ENCODE peak calls at places on chromosomes 5 and 9, in seven cellular contexts. Q, G, U, D, E, Z and F are unnamed samples.

GRCh38 chr5:135568923-135569360 is 9.8 kb downstream of the CXCL14 start:
- DNase-seq in Q (no peak), G (no peak), U (no peak), D (no peak), E (no peak), Z (no peak), F (no peak)

GRCh38 chr9:73437758-73438157 is 286.1 kb downstream of the ANXA1 start:
- DNase-seq in Q (no peak), G (peak), U (no peak), D (no peak), E (no peak), Z (no peak), F (no peak)

GRCh38 chr5:142769793-142770649 is at the start of gene ARHGAP26:
- DNase-seq in Q (peak), G (peak), U (peak), D (peak), E (peak), Z (peak), F (peak)

GRCh38 chr9:13948037-13948436 is 365.9 kb downstream of the NFIB start:
- DNase-seq in Q (no peak), G (no peak), U (no peak), D (no peak), E (no peak), Z (no peak), F (no peak)

GRCh38 chr9:6096821-6097220 is 81.4 kb upstream of the RANBP6 start:
- DNase-seq in Q (no peak), G (peak), U (no peak), D (no peak), E (no peak), Z (peak), F (no peak)

GRCh38 chr5:14728109-14728938 is 63.8 kb downstream of the OTULIN start:
- DNase-seq in Q (no peak), G (no peak), U (peak), D (peak), E (peak), Z (no peak), F (peak)

GRCh38 chr9:35364817-35365585 is 124.9 kb upstream of the RUSC2 start:
- DNase-seq in Q (no peak), G (no peak), U (no peak), D (peak), E (no peak), Z (no peak), F (no peak)

GRCh38 chr5:127088226-127088625 is 14.9 kb upstream of the C5orf63 start:
- DNase-seq in Q (peak), G (peak), U (no peak), D (no peak), E (no peak), Z (peak), F (no peak)

GRCh38 chr9:98190757-98191105 is 1.7 kb downstream of the CORO2A start:
- DNase-seq in Q (no peak), G (no peak), U (no peak), D (no peak), E (no peak), Z (no peak), F (no peak)

GRCh38 chr5:155004138-155004744 is 9.3 kb upstream of the KIF4B start:
- DNase-seq in Q (no peak), G (peak), U (peak), D (peak), E (no peak), Z (no peak), F (peak)

GRCh38 chr9:104374711-104375110 is 129.4 kb upstream of the OR13F1 start:
- DNase-seq in Q (no peak), G (no peak), U (no peak), D (no peak), E (no peak), Z (no peak), F (no peak)

GRCh38 chr9:74379718-74380117 is 117.4 kb upstream of the RORB start:
- DNase-seq in Q (peak), G (no peak), U (peak), D (peak), E (peak), Z (no peak), F (peak)

GRCh38 chr9:33113799-33114547 is 37.5 kb upstream of the SMU1 start:
- DNase-seq in Q (no peak), G (no peak), U (no peak), D (no peak), E (no peak), Z (no peak), F (no peak)
- H2AK5ac ChIP-seq in Q (no peak), G (no peak), U (no peak), D (no peak), E (no peak), Z (no peak), F (no peak)

DNA sequence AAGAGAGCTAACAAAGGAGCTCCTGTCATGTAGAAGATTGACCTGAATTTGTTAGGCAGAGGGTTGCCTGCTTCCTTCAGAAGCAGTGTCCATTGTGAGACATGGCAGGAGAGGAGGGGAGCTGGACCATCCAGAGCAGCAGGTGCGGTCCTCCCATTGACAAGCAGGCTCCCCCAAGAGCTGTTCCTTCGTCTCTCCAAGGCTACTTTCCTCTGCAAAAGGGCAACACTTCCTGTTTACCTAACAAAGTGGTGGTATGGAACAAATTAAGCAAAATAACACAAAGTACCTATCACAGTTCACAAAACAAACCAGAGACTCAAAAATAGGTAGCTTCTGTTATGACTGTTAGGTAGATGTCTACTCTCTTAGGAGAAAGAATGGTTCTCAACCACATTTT is 238.0 kb downstream of the DENND1A start:
- DNase-seq in Q (no peak), G (no peak), U (no peak), D (no peak), E (no peak), Z (no peak), F (no peak)
- H2AK5ac ChIP-seq in Q (no peak), G (no peak), U (no peak), D (no peak), E (no peak), Z (no peak), F (no peak)

DNA sequence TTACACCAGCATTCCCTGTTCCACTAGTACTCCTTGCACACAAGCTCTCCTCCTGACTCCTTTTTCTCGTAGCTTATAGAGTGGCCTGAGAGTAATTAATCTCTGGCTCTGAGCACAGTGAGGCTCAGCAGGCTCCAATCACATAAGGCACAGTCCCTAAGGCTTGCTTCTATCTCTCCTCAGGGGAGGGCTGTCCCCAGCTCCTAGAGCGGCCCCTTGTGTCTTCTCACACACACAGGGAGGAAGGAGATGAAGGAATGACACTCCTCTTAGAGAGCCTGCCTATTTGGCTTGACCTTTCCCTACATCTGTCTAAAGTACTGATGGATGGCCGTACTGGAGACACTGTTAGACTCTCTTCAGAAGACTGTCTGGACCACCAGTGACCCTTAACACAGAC is 13.0 kb downstream of the TAS2R1 start:
- DNase-seq in Q (no peak), G (peak), U (no peak), D (peak), E (no peak), Z (no peak), F (no peak)
- H2AK5ac ChIP-seq in Q (no peak), G (no peak), U (no peak), D (peak), E (no peak), Z (no peak), F (no peak)

DNA sequence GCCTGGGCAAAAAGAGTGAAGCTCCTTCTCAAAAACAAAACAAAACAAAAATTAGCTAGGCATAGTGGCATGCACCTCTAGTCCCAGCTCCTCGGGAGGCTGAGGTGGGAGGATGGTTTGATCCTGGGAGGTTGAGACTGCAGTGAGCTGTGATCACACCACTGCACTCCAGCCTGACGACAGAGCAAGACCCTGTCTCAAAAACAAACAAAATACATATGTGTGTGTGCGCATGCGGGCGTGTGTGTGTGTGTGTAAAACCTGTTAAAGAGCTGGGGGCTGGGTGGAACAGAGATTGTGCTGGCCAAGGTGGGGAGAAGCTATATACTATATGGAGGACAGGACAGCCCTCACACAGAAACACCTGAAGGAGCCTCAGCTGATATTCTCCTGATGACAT is 27.4 kb upstream of the DENND4C start:
- DNase-seq in Q (no peak), G (no peak), U (no peak), D (no peak), E (no peak), Z (no peak), F (no peak)
- H2AK5ac ChIP-seq in Q (no peak), G (no peak), U (no peak), D (no peak), E (no peak), Z (no peak), F (no peak)

DNA sequence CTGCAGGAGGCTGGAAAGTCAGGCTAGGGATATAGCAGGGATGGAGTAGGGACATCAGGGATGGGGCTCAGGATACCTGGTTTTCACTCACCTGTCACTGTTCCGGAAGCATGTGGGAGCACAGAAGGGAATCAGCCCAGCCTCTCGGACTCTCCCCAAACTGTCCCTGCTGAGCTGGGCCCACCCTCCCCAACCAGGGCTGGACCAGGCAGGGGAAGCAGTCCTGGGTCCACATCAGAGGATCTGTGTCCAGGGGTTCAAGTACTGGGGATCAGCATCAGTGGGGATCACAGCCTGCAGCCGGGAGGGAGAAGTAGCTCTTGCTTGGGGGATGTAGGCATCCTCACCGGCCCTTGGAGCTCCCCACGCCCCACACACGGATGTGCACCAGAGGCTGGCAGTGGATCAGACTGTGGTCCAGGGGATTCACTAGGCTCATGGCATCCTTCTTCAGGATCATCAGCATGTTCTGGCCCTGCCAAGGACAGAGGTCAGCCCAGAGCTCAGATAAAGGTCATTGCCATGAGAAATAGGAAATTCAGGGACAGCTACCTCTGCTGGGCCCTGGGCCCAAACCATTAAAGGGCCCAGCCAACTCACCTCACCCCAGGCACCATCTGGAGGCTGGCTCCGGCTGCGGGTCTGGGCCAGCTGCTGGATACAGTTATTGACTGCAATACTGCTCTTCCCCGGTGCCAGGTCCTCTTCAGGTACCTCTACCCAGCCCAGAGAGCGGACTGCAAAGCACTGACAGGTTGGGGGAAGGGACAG is 2.5 kb downstream of the APBB3 start:
- DNase-seq in Q (no peak), G (no peak), U (no peak), D (no peak), E (no peak), Z (no peak), F (no peak)
- H2AK5ac ChIP-seq in Q (no peak), G (no peak), U (no peak), D (no peak), E (no peak), Z (no peak), F (no peak)

DNA sequence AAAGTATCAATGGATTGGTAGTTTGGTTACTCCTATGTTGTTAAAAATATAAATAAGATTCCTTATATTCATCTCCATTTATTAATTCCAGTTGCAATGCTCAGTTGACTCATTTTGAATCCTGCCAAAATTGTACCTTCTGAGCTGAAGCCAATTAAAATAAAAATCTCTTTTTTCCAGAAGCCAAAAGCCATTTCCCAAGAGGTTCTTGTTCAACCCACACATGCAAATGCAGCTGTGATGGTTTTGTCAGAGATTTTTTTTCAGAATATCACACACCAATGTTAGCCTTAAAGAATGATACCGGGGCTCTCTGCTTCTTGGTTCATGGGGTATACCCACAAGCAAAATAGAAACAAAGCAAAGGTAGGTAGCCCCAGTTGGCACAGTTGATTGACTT is 207.9 kb downstream of the SGCD start:
- DNase-seq in Q (no peak), G (no peak), U (no peak), D (no peak), E (no peak), Z (peak), F (no peak)
- H2AK5ac ChIP-seq in Q (no peak), G (no peak), U (no peak), D (no peak), E (no peak), Z (no peak), F (no peak)

DNA sequence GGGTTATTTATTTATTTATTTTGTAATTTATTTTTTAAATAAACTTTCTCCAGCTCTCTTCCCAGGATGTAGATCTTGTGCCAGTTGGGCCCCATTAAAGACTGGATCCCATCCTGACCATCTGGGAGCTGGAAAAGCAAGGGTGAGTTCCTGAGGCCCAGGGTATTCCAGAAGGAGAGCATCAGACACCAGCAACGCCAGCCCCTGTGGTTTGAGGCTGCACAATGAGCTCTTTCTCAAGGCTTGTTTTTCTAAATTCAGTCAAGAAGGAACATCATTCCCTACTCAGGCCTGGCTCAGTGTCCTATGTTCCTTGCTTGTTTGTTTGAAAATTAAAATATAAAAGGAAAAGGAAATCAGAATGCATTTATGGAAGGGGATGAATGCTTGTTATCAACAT is 313.3 kb downstream of the EBF1 start:
- DNase-seq in Q (no peak), G (no peak), U (no peak), D (no peak), E (no peak), Z (no peak), F (no peak)
- H2AK5ac ChIP-seq in Q (no peak), G (no peak), U (no peak), D (no peak), E (no peak), Z (no peak), F (no peak)

DNA sequence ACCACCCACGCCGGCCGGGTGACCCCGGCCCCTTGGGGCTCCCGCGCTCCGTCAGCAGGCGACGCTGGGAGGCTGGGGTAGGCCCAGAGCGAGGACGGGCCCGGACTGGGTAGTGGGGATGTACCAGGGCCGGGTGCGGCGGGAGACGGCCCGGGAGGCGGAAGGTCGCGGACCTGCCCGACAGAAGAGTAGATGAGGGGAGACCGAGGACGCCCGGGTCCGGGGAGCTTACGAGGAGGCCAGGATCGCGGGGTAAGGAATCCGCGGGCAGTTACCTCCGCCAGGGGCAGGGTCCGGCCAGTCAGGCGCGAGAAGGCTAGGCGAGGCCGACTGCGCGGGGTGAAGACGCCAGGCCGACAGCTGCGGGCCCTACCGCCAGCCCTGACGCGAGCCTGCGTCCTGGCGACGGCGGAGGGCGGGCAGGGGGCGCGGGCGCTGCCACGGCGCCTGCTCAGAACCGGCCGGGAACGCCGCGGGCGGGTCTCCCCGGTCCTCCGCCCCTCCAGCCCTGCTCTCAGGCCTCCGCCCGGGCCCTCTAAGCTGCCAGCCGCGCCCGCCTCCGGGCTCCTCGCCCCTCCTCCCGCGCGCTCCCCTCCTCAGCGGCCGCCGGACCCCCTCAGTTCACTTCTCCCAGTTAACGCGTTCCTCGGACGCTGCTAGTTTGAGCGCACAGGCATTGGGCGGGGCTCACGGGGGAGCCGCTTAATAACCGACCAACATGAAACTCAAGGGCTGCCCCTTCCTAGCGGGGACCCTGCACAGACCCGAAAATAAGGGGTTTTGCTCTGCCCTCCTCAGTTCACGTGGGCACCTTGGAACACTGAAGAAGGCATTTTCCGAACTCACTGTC is at the start of gene CPLANE1:
- DNase-seq in Q (peak), G (peak), U (peak), D (peak), E (peak), Z (peak), F (peak)
- H2AK5ac ChIP-seq in Q (no peak), G (no peak), U (no peak), D (no peak), E (peak), Z (peak), F (no peak)

GRCh38 chr9:8412327-8412726 is 612.7 kb upstream of the DMAC1 start:
- DNase-seq in Q (no peak), G (no peak), U (no peak), D (no peak), E (no peak), Z (no peak), F (no peak)
- H2AK5ac ChIP-seq in Q (no peak), G (no peak), U (no peak), D (no peak), E (no peak), Z (no peak), F (no peak)

DNA sequence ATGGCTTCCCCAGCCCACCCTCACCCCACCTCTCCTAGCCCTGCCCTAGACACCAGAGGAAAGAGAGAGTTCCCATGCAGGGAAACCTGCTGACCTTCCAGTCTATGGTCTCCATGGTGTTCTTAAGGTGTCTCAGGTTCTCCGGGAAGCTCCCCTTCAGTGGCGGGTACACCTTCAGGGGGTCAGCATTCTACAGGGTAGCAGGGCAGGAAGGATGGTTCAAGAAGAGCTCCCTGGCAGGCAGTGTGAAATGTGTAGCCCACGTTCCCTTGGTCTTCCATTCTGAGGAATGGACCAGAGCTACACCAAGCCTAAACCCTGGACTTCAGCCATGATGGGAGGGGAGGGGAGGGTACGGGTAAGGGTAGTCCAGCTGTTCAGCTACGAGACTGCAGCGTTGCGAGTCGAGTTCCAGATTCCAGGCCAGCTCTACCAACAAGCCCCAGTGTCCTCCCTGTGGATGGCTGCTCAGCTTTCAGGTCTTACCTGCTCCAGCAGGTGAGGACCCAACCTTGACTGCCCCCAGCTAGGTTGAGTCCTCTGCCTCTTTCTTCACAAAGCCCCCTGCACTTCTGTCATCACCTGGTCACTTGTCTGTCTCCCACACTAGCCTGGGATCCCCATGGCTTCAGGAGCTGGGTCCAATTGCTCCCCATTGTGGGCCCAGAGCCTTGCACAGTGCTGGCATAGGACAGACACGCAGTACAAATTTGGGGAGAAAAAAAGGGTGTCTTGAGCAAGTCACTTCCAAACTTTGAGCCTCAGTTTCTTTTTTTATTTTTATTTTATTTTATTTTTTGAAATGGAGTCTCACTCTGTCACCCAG is 7.5 kb downstream of the CD74 start:
- DNase-seq in Q (no peak), G (no peak), U (no peak), D (no peak), E (no peak), Z (no peak), F (no peak)
- H2AK5ac ChIP-seq in Q (no peak), G (no peak), U (no peak), D (no peak), E (no peak), Z (no peak), F (no peak)